ENCODE peak calls at places on chromosomes 16 and 17, in seven cellular contexts. C is left lung, N is heart right ventricle, T is ovary, I is lung, R is heart left ventricle, Q is Peyer's patch. F is an unnamed sample. For H3K4me1, the result is how much of the 10 kb centered on the place peaks cover.

GRCh38 chr16:30010817-30011504 is at the start of gene DOC2A:
- DNase-seq in C (no peak), N (no peak), T (no peak), I (no peak), R (no peak), Q (no peak), F (no peak)

GRCh38 chr16:578870-579405 is 9.2 kb downstream of the PIGQ start:
- DNase-seq in C (peak), N (peak), T (no peak), I (peak), R (peak), Q (peak), F (peak)

GRCh38 chr17:48103379-48103715 is 2.1 kb upstream of the CBX1 start:
- DNase-seq in C (no peak), N (no peak), T (no peak), I (no peak), R (no peak), Q (no peak), F (no peak)

GRCh38 chr16:21256636-21257035 is 21.5 kb downstream of the CRYM start:
- DNase-seq in C (no peak), N (no peak), T (no peak), I (no peak), R (no peak), Q (no peak), F (no peak)

GRCh38 chr16:72635104-72635503 is 412.8 kb downstream of the ZFHX3 start:
- DNase-seq in C (no peak), N (no peak), T (no peak), I (no peak), R (no peak), Q (no peak), F (no peak)

GRCh38 chr16:75550211-75550662 is 5.8 kb downstream of the TMEM231 start:
- DNase-seq in C (no peak), N (peak), T (no peak), I (peak), R (peak), Q (peak), F (no peak)

GRCh38 chr17:50565559-50566350 is 5.2 kb downstream of the CACNA1G start:
- DNase-seq in C (no peak), N (no peak), T (no peak), I (no peak), R (no peak), Q (no peak), F (no peak)

GRCh38 chr17:5615476-5615875 is 31.2 kb upstream of the NLRP1 start:
- DNase-seq in C (no peak), N (no peak), T (no peak), I (no peak), R (no peak), Q (no peak), F (no peak)

GRCh38 chr16:1575578-1575977 is 36.3 kb downstream of the IFT140 start:
- DNase-seq in C (no peak), N (no peak), T (no peak), I (no peak), R (no peak), Q (no peak), F (no peak)

GRCh38 chr17:67461876-67462275 is 84.8 kb downstream of the PITPNC1 start:
- DNase-seq in C (no peak), N (no peak), T (no peak), I (no peak), R (no peak), Q (no peak), F (no peak)

GRCh38 chr16:29290631-29291247 is 115.8 kb downstream of the NPIPB11 start:
- DNase-seq in C (peak), N (peak), T (peak), I (peak), R (peak), Q (peak), F (peak)

GRCh38 chr17:49486012-49486641 is 9.0 kb upstream of the NGFR start:
- DNase-seq in C (no peak), N (no peak), T (no peak), I (no peak), R (no peak), Q (no peak), F (peak)

GRCh38 chr17:8041980-8042379 is 3.1 kb downstream of the ALOX15B start:
- DNase-seq in C (no peak), N (no peak), T (no peak), I (no peak), R (no peak), Q (no peak), F (no peak)

GRCh38 chr16:89912627-89913026 is 6.0 kb upstream of the MC1R start:
- DNase-seq in C (no peak), N (no peak), T (no peak), I (no peak), R (no peak), Q (no peak), F (no peak)

GRCh38 chr17:37088913-37089312 is 140.2 kb downstream of the AATF start:
- DNase-seq in C (no peak), N (no peak), T (no peak), I (no peak), R (no peak), Q (no peak), F (no peak)

GRCh38 chr16:77963185-77964044 is 58.9 kb upstream of the CLEC3A start:
- DNase-seq in C (no peak), N (no peak), T (no peak), I (no peak), R (no peak), Q (no peak), F (no peak)

GRCh38 chr16:89170346-89171215 is 967 bp upstream of the CDH15 start:
- DNase-seq in C (peak), N (no peak), T (no peak), I (peak), R (no peak), Q (peak), F (peak)

GRCh38 chr16:30065943-30066881 is 652 bp downstream of the ALDOA start:
- DNase-seq in C (peak), N (peak), T (peak), I (peak), R (peak), Q (peak), F (no peak)

GRCh38 chr16:76665571-76666275 is 388.5 kb downstream of the CNTNAP4 start:
- DNase-seq in C (no peak), N (no peak), T (no peak), I (no peak), R (no peak), Q (no peak), F (no peak)
- TF ChIP-seq CTCF in C (no peak), N (no peak), T (no peak), I (no peak), R (no peak), Q (no peak), F (no peak)

GRCh38 chr16:4322121-4323035 is 6.5 kb downstream of the GLIS2 start:
- DNase-seq in C (no peak), N (no peak), T (no peak), I (no peak), R (no peak), Q (no peak), F (peak)

GRCh38 chr16:4323071-4323844 is 7.4 kb downstream of the GLIS2 start:
- DNase-seq in C (no peak), N (no peak), T (no peak), I (no peak), R (peak), Q (no peak), F (peak)

GRCh38 chr16:4323845-4324478 is 8.1 kb downstream of the GLIS2 start:
- DNase-seq in C (no peak), N (peak), T (peak), I (no peak), R (peak), Q (no peak), F (peak)

GRCh38 chr16:4324871-4325740 is 9.2 kb downstream of the GLIS2 start:
- DNase-seq in C (no peak), N (no peak), T (no peak), I (no peak), R (peak), Q (no peak), F (peak)

DNA sequence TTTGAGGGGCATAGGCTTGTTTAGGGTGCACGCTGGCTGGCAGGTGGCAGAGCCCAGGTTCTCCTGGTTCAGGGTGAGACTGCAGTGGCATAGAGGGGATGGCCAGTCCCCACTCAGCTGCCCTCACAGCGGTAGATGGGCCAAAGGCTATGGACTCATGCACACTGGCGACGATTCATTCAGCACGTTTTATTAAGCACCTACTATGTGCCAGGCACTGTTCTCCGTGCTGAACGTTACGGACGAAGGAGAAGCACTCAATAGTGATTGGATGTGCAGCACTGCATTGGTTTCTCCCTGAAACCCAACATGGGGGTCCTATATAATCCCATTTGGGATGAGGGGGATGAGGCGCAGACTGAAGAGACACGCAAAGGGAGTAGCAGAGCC is 8.6 kb downstream of the GLIS2 start:
- DNase-seq in C (no peak), N (no peak), T (no peak), I (no peak), R (no peak), Q (no peak), F (no peak)
- H3K4me1 ChIP-seq in C (half or more), N (half or more), T (under half), I (half or more), R (half or more), Q (under half), F (under half)

GRCh38 chr16:66278604-66279262 is 87.8 kb upstream of the CDH5 start:
- DNase-seq in C (no peak), N (no peak), T (no peak), I (no peak), R (no peak), Q (peak), F (no peak)
- TF ChIP-seq CTCF in C (no peak), N (no peak), T (no peak), I (no peak), R (no peak), Q (no peak), F (no peak)

DNA sequence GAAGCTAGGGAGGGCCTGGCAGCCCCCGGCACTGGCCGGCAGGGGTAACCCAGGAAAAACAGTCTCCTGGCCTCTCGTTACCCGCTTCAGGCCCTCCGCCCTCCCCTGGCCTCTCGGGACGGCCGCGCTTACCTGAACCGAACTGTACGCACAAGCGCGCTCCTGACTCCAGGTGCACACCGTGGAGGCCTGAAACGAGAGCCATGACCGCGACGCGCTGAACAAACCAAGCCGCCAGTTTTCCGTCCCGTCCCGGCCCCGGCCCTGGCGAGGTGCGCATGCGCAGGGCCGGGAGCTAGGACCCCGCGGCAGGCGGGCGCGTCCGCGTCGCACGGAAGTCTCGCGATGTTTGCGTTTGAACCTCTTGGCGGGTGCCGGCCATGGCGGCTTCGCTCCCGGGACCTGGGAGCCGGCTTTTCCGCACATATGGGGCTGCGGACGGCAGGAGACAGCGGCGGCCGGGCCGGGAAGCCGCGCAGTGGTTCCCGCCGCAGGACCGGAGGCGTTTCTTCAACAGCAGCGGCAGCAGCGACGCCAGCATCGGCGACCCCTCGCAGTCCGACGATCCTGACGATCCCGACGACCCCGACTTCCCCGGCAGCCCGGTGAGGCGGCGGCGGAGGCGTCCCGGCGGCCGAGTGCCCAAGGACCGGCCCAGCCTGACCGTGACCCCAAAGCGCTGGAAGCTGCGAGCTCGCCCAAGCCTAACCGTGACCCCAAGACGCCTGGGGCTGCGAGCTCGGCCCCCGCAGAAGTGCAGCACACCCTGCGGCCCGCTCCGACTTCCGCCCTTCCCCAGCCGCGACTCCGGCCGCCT is at the start of gene HASPIN:
- DNase-seq in C (peak), N (peak), T (peak), I (peak), R (peak), Q (peak), F (peak)
- H3K4me1 ChIP-seq in C (half or more), N (under half), T (under half), I (under half), R (under half), Q (under half), F (under half)

GRCh38 chr17:38815576-38816193 is 9.4 kb downstream of the CWC25 start:
- DNase-seq in C (no peak), N (no peak), T (no peak), I (no peak), R (no peak), Q (no peak), F (no peak)
- TF ChIP-seq CTCF in C (no peak), N (no peak), T (no peak), I (no peak), R (no peak), Q (no peak), F (no peak)

DNA sequence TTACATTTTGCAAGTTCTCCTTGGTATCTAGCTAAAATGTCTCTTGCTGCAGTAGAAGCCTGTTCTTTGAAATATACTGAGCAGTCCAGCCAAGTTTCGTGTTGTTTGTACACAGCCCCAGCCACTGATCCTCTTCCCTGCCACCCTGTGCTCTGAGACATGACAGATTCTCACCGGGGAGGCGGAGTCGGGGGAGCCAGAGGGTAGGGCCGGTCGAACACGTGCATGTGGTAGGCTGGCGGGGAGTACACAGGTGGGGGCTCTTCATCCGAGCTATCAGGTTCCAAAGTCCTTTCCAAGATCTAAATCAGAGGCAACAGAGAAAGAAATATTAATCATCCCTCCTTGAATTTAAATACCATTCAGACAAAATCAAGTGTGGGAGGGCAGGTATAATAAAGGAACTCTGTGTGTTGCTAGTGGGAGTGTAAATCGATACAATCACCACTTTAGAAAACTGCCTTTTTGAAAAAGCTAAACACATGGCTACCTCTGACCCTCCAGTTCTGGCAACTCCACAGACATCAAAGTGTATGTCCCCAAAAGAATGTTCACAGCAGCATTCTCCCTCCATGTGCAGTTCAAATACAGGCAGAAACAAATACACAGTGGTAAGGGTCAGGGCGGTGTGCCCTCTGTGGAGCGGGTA is 29.7 kb upstream of the MRPS23 start:
- DNase-seq in C (no peak), N (no peak), T (no peak), I (no peak), R (no peak), Q (no peak), F (peak)
- H3K4me1 ChIP-seq in C (under half), N (half or more), T (under half), I (under half), R (under half), Q (under half), F (half or more)

GRCh38 chr16:8591451-8591850 is 1.1 kb upstream of the TMEM114 start:
- DNase-seq in C (no peak), N (no peak), T (no peak), I (no peak), R (no peak), Q (no peak), F (no peak)

GRCh38 chr16:8590161-8590688 is at the start of gene TMEM114:
- DNase-seq in C (no peak), N (no peak), T (no peak), I (no peak), R (no peak), Q (no peak), F (no peak)

GRCh38 chr16:8590811-8591210 is 500 bp upstream of the TMEM114 start:
- DNase-seq in C (no peak), N (no peak), T (no peak), I (no peak), R (no peak), Q (no peak), F (no peak)

GRCh38 chr16:8588703-8589292 is 1.5 kb downstream of the TMEM114 start:
- DNase-seq in C (no peak), N (no peak), T (no peak), I (no peak), R (no peak), Q (no peak), F (no peak)

DNA sequence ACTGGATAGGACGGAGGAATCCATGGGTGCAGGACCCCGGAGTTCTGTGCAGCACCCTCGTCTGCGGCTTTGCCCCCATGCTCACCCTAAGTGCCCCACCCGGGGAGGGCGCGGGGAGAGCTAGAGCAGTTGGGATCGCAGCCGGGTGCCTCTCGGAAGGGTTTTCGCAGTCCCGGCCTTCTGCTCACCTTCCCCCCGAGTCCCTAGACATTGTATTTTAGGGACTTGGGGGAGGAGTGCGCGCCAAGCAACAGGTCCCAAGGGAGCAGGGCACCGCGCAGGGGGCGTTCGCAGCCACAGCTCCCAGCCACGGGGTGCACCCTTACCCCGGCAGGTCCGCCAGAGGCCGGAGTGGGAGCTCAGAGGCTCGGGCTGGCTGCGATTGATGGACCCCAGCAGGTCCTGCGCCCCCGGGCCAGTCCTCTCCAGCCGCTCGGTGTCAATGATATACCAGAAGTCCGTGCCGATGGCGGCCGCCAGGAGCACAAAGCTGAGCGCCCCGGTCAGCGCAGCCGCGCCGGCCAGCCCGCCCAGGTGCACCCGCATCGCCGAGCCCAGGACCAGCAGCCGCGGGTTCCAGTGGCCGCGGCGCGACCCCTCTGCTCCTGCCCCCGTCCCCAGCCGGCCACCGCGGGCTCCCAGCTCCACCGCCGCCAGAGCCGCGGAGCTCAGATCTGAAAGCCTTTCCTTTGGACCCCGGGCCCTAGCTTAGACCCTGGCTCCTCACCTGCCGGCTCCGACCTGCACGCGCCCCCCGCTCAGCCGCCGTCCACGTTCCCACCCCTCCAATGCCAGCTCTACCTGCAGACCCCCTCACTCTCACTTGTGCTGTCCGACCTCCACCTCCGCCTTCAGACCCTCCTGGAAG is 784 bp downstream of the TMEM114 start:
- DNase-seq in C (no peak), N (no peak), T (no peak), I (no peak), R (no peak), Q (no peak), F (no peak)
- TF ChIP-seq CTCF in C (no peak), N (no peak), T (no peak), I (no peak), R (no peak), Q (no peak), F (no peak)

DNA sequence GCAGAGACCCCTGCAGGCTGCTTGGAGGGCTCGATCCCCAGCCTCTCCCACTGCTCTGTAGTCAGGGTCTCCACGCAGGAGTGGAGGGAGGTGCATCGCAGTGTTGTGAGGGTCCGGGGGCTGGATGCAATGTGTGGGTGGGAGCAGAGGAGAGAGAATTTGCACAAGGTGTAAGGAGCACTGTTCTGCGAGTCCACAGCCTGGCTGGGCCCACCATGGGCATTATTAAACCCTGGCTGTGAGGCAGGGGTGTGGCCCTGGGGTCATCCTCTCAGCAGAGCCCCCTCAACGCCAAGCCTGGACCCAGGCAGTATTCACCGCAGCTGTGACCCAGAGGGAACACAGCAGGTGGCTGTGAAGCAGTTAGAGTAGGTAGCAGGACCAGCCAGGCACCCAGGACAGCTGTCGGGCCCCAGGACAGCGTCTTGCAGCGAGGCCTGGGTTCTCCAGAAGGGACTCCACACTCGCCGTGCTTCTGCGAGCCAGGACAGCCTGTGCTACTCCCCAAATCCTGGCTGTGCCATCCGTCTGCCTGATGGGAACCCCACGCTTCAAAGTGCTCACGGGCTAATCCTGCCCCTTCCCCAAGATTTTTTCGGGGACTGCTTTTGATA is 101.1 kb upstream of the GSE1 start:
- DNase-seq in C (no peak), N (no peak), T (no peak), I (no peak), R (no peak), Q (no peak), F (no peak)
- H3K4me1 ChIP-seq in C (under half), N (under half), T (under half), I (under half), R (under half), Q (under half), F (under half)

GRCh38 chr17:58277107-58277506 is 3.6 kb downstream of the MPO start:
- DNase-seq in C (no peak), N (no peak), T (no peak), I (no peak), R (no peak), Q (no peak), F (no peak)
- TF ChIP-seq CTCF in C (peak), N (no peak), T (no peak), I (no peak), R (peak), Q (no peak), F (no peak)